ENCODE peak calls at places on chromosomes 16 and 17, in five cellular contexts. J, N, V, M and Q are unnamed samples.
A peak's percentile ranks its signal among the peaks of the same experiment; 100 is the strongest.

GRCh38 chr16:13478991-13479390 is 441.0 kb upstream of the ERCC4 start:
- DNase-seq in J (no peak), N (no peak), V (no peak), M (no peak), Q (no peak)

GRCh38 chr16:81657731-81658130 is 121.4 kb upstream of the PLCG2 start:
- DNase-seq in J (no peak), N (no peak), V (no peak), M (no peak), Q (no peak)

GRCh38 chr16:80982646-80983045 is 24.0 kb downstream of the CMC2 start:
- DNase-seq in J (no peak), N (no peak), V (no peak), M (no peak), Q (no peak)

GRCh38 chr16:47492428-47493357 is 31.6 kb downstream of the PHKB start:
- DNase-seq in J (no peak), N (no peak), V (peak; percentile 54), M (peak; percentile 39), Q (no peak)

GRCh38 chr16:15599303-15600070 is 43.5 kb downstream of the MARF1 start:
- DNase-seq in J (no peak), N (no peak), V (no peak), M (no peak), Q (no peak)

GRCh38 chr17:6755281-6755680 is 565 bp upstream of the XAF1 start:
- DNase-seq in J (no peak), N (no peak), V (no peak), M (peak; percentile 34), Q (no peak)

GRCh38 chr17:77332981-77333685 is 192.4 kb downstream of the SEC14L1 start:
- DNase-seq in J (no peak), N (no peak), V (peak; percentile 35), M (peak; percentile 86), Q (no peak)

GRCh38 chr17:12231027-12231682 is 210.5 kb downstream of the MAP2K4 start:
- DNase-seq in J (no peak), N (no peak), V (no peak), M (no peak), Q (no peak)

GRCh38 chr17:82836823-82837357 is 2.9 kb downstream of the ZNF750 start:
- DNase-seq in J (no peak), N (no peak), V (peak; percentile 62), M (peak; percentile 24), Q (no peak)

GRCh38 chr17:69518951-69519350 is 104.5 kb downstream of the MAP2K6 start:
- DNase-seq in J (no peak), N (no peak), V (no peak), M (no peak), Q (no peak)

GRCh38 chr17:40561294-40561870 is 3.9 kb downstream of the CCR7 start:
- DNase-seq in J (no peak), N (no peak), V (no peak), M (no peak), Q (no peak)

GRCh38 chr16:35365675-35366074 is 1906.3 kb downstream of the TP53TG3F start:
- DNase-seq in J (no peak), N (no peak), V (peak; percentile 57), M (no peak), Q (no peak)
- H3K9me3 ChIP-seq in J (no peaks in the 10 kb centered on the region), N (no peaks in the 10 kb centered on the region), V (no peaks in the 10 kb centered on the region), M (peaks cover 1% of the 10 kb centered on the region), Q (peaks cover 2% of the 10 kb centered on the region)

GRCh38 chr17:62139141-62139540 is 74.1 kb upstream of the MED13 start:
- DNase-seq in J (no peak), N (no peak), V (no peak), M (no peak), Q (no peak)

GRCh38 chr17:62140376-62140775 is 75.3 kb upstream of the MED13 start:
- DNase-seq in J (no peak), N (no peak), V (no peak), M (no peak), Q (no peak)

GRCh38 chr17:62135742-62136141 is 70.7 kb upstream of the MED13 start:
- DNase-seq in J (no peak), N (no peak), V (no peak), M (no peak), Q (no peak)

GRCh38 chr17:62130739-62131138 is 65.7 kb upstream of the MED13 start:
- DNase-seq in J (no peak), N (no peak), V (no peak), M (no peak), Q (no peak)

DNA sequence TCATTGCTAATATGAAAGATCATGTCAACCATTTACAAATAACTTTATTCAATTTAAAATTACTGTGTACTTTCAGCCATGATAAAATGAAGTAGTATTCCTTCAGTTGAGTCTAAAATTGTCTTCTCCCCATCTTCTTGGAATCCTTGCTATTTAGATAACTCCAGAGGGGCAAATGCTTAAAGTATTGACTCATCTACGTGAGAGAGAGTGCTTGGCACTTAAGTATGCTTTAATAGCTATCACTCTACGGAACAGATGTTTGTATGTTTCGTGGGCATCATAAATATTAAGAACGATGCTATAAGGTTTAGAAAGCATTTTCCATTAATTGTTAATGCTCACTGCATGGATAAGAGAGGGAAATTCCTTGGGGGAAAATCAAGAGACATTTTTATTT is 69.3 kb upstream of the MED13 start:
- DNase-seq in J (no peak), N (no peak), V (no peak), M (no peak), Q (no peak)
- H3K9me3 ChIP-seq in J (no peaks in the 10 kb centered on the region), N (no peaks in the 10 kb centered on the region), V (no peaks in the 10 kb centered on the region), M (no peaks in the 10 kb centered on the region), Q (no peaks in the 10 kb centered on the region)

GRCh38 chr16:35188288-35189155 is 1729.1 kb downstream of the TP53TG3F start:
- DNase-seq in J (no peak), N (no peak), V (peak; percentile 62), M (no peak), Q (no peak)

GRCh38 chr16:35184356-35184870 is 1725.0 kb downstream of the TP53TG3F start:
- DNase-seq in J (no peak), N (no peak), V (no peak), M (no peak), Q (no peak)

GRCh38 chr16:35185366-35186044 is 1726.1 kb downstream of the TP53TG3F start:
- DNase-seq in J (no peak), N (no peak), V (peak; percentile 32), M (no peak), Q (no peak)

GRCh38 chr16:35186045-35186759 is 1726.8 kb downstream of the TP53TG3F start:
- DNase-seq in J (no peak), N (no peak), V (no peak), M (no peak), Q (no peak)

DNA sequence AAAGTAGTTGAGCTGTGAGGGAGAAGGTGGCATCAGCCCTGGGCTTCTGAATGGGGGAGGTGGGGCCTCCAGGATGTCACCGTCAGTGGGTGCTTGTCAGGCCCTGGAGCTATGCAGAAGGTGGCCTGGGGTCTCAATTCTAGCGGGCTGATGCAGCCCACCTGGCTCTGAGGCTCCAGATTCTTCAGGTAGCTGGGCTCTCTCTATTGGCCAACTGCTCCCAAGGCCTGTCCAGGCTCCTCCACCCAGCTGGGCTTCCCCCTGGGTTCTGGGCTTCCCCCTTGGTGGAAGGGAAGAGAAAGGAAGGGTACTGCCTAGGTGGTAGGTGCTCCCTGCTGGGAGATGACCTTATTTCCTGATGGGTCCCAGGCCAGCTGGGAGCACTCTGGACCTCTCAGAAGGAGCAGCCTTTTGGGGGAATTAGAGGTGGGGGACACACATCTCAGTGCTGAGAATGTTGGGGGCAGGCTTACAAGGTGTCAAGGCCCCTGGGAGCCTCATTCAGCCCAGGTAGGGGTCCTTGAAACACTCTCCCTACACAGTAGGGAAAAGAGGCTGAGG is 1728.3 kb downstream of the TP53TG3F start:
- DNase-seq in J (no peak), N (no peak), V (no peak), M (no peak), Q (no peak)
- H3K9me3 ChIP-seq in J (no peaks in the 10 kb centered on the region), N (peaks cover 4% of the 10 kb centered on the region), V (no peaks in the 10 kb centered on the region), M (no peaks in the 10 kb centered on the region), Q (no peaks in the 10 kb centered on the region)

GRCh38 chr17:9887521-9887920 is 17.6 kb downstream of the RCVRN start:
- DNase-seq in J (no peak), N (no peak), V (no peak), M (no peak), Q (no peak)

GRCh38 chr17:9880582-9880999 is 24.5 kb downstream of the RCVRN start:
- DNase-seq in J (no peak), N (no peak), V (no peak), M (no peak), Q (no peak)

GRCh38 chr17:9890124-9890523 is 14.9 kb downstream of the RCVRN start:
- DNase-seq in J (no peak), N (peak; percentile 74), V (no peak), M (no peak), Q (no peak)

GRCh38 chr17:9883451-9883850 is 21.6 kb downstream of the RCVRN start:
- DNase-seq in J (no peak), N (no peak), V (no peak), M (no peak), Q (no peak)

DNA sequence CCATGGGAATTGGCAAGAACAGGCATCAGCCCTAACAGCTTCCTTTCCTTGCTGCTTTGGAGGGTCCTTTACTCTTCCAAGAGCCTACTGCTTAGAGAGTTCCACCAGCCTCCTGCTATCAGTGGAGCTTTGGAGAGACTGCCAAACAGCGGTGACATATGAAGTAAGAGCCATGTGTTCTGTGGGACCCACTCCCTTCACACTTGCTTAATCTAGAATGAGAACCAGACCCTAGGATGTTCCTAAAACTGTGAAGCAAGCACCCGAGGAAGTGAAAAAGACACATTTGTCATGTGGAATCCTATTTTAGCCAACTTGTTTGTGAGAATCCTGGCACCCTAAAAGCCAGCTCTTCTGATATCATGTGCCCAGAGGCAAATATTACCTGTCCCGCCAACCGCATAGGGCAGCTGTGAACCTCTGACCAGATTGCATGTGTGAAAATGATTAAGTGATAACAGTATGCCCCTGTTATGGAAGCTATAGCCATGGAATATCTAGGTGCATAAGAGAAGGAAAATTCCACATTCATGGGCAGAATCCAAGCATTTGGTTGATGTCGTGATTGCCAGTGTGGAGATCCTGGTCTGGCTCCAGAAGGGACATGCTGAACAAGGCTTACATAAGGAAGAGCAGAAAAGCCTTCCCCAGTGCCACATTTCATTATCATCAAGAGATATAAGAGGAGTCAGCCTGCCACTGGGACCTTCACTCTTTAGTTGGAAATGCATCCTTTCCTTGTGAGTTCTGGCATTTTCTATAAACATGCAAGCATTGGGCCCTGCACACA is 18.7 kb downstream of the RCVRN start:
- DNase-seq in J (no peak), N (no peak), V (no peak), M (no peak), Q (no peak)
- H3K9me3 ChIP-seq in J (no peaks in the 10 kb centered on the region), N (no peaks in the 10 kb centered on the region), V (no peaks in the 10 kb centered on the region), M (no peaks in the 10 kb centered on the region), Q (peaks cover 4% of the 10 kb centered on the region)

GRCh38 chr16:35725949-35726348 is 2266.5 kb downstream of the TP53TG3F start:
- DNase-seq in J (no peak), N (no peak), V (no peak), M (no peak), Q (no peak)
- H3K9me3 ChIP-seq in J (peaks cover 9% of the 10 kb centered on the region), N (no peaks in the 10 kb centered on the region), V (no peaks in the 10 kb centered on the region), M (no peaks in the 10 kb centered on the region), Q (peaks cover 5% of the 10 kb centered on the region)

DNA sequence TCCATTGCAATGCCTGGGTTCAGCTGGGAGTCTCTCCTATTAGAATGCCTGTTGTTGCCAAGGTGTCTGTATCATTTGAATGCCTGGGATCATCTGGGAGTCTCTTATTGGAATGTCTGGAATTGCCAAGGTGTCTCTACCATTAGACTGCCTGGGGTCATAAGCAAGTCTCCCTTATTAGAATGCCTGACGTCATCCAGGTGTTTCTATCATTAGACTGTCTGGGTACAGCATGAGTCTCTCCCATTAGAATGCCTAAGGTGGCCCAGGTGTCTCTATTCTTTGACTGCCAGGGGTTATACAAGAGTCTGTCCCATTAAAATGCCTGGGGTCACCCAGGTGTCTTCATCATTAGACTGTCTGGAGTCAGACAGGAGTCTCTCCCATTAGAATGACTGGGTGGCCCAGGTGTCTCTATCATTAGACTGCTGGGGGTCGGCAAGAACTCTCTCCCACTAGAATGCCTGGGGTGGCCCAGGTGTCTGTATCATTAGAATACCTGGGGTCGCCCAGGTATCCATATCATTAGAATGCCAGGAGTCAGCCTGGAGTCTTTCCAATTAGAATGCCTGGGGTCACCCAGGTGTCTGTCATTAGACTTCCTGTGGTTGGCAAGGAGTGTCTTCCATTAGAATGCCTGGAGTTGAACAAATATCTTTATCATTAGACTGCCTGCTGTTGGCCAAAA is 2274.0 kb downstream of the TP53TG3F start:
- DNase-seq in J (no peak), N (no peak), V (no peak), M (no peak), Q (no peak)
- H3K9me3 ChIP-seq in J (no peaks in the 10 kb centered on the region), N (no peaks in the 10 kb centered on the region), V (no peaks in the 10 kb centered on the region), M (no peaks in the 10 kb centered on the region), Q (no peaks in the 10 kb centered on the region)